ENCODE peak calls at places on chromosomes 4 and X, in six cellular contexts. P is left cardiac atrium; H is glomerular endothelial cell; X is AG09309; C is HTR-8/SVneo; V is activated CD4-positive, alpha-beta T cell treated with anti-CD3 and anti-CD28 coated beads, Interleukin-2, amount 50 U/mL, for 4 hours. T is an unnamed sample.

GRCh38 chrX:113522814-113523213 is 682.2 kb upstream of the AMOT start:
- DNase-seq in P (no peak), H (no peak), X (no peak), C (no peak), V (no peak), T (no peak)

GRCh38 chrX:120200851-120201250 is 42.4 kb downstream of the RHOXF2 start:
- DNase-seq in P (no peak), H (no peak), X (no peak), C (no peak), V (no peak), T (no peak)

GRCh38 chr4:151527699-151528098 is 118.7 kb downstream of the FHIP1A start:
- DNase-seq in P (no peak), H (no peak), X (no peak), C (no peak), V (no peak), T (no peak)

GRCh38 chr4:170675568-170676262 is 586.0 kb upstream of the AADAT start:
- DNase-seq in P (no peak), H (no peak), X (no peak), C (peak), V (no peak), T (no peak)

GRCh38 chrX:39905475-39905889 is 192.3 kb downstream of the BCOR start:
- DNase-seq in P (no peak), H (no peak), X (no peak), C (no peak), V (no peak), T (no peak)

GRCh38 chr4:19329631-19330030 is 922.1 kb upstream of the SLIT2 start:
- DNase-seq in P (no peak), H (no peak), X (peak), C (no peak), V (no peak), T (no peak)

GRCh38 chrX:2632533-2633504 is 58.3 kb upstream of the CD99 start:
- DNase-seq in P (no peak), H (no peak), X (no peak), C (no peak), V (no peak), T (no peak)

GRCh38 chr4:98642991-98643426 is 15.4 kb downstream of the TSPAN5 start:
- DNase-seq in P (no peak), H (no peak), X (no peak), C (no peak), V (no peak), T (no peak)

GRCh38 chrX:40173662-40174593 is 76.2 kb upstream of the BCOR start:
- DNase-seq in P (peak), H (no peak), X (no peak), C (no peak), V (peak), T (peak)

GRCh38 chr4:102623622-102624021 is 122.5 kb downstream of the NFKB1 start:
- DNase-seq in P (no peak), H (no peak), X (no peak), C (peak), V (no peak), T (no peak)

GRCh38 chrX:154322890-154323289 is 27.3 kb downstream of the TKTL1 start:
- DNase-seq in P (peak), H (no peak), X (no peak), C (no peak), V (no peak), T (no peak)

GRCh38 chr4:151951727-151952078 is 190.9 kb upstream of the GATB start:
- DNase-seq in P (no peak), H (no peak), X (no peak), C (no peak), V (no peak), T (no peak)

T was measured in activated CD8-positive, alpha-beta memory T cell treated with anti-CD3 and anti-CD28 coated beads, Interleukin-2, amount 50 U/mL, for 4 hours.